ENCODE peak calls at places on chromosomes 1 and 21, in seven cellular contexts. M, K, V, Y, D, E and J are unnamed samples.

GRCh38 chr1:244460195-244460594 is 878 bp upstream of the CATSPERE start:
- DNase-seq in D (no peak), Y (peak), V (peak), K (no peak), M (no peak), E (no peak), J (no peak)

GRCh38 chr1:230267338-230268065 is 158.6 kb downstream of the PGBD5 start:
- DNase-seq in D (no peak), E (no peak), Y (no peak), M (no peak), V (no peak), K (no peak), J (no peak)

GRCh38 chr21:37220433-37220980 is 46.6 kb downstream of the VPS26C start:
- DNase-seq in K (no peak), D (no peak), V (no peak), Y (no peak), M (peak), E (peak), J (no peak)

GRCh38 chr21:26124896-26125295 is 45.7 kb downstream of the APP start:
- DNase-seq in M (no peak), K (no peak), Y (no peak), V (no peak), D (no peak), E (no peak), J (no peak)

GRCh38 chr21:35281946-35282345 is 232.8 kb upstream of the RUNX1 start:
- DNase-seq in Y (no peak), M (no peak), D (no peak), K (no peak), E (no peak), V (no peak), J (no peak)

GRCh38 chr1:229714964-229715603 is 89.0 kb downstream of the URB2 start:
- DNase-seq in E (no peak), K (peak), M (peak), V (peak), Y (peak), D (no peak), J (no peak)

GRCh38 chr1:29283804-29284195 is 47.5 kb downstream of the PTPRU start:
- DNase-seq in D (no peak), E (no peak), K (no peak), Y (no peak), M (no peak), V (no peak), J (no peak)

GRCh38 chr1:12810691-12811408 is 19.7 kb downstream of the PRAMEF1 start:
- DNase-seq in Y (no peak), D (no peak), M (no peak), E (no peak), V (no peak), K (no peak), J (no peak)

GRCh38 chr1:204623365-204623893 is 62.1 kb downstream of the LRRN2 start:
- DNase-seq in D (no peak), E (no peak), M (peak), V (no peak), K (no peak), Y (no peak), J (no peak)

GRCh38 chr1:118485757-118486156 is 300.7 kb upstream of the SPAG17 start:
- DNase-seq in E (no peak), Y (no peak), V (no peak), M (no peak), D (no peak), K (no peak), J (no peak)

GRCh38 chr1:219498666-219499065 is 114.2 kb downstream of the ZC3H11B start:
- DNase-seq in K (no peak), V (no peak), Y (no peak), D (no peak), M (peak), E (no peak), J (no peak)

GRCh38 chr1:241579434-241579833 is 47.3 kb downstream of the KMO start:
- DNase-seq in V (no peak), M (no peak), D (no peak), K (no peak), E (no peak), Y (no peak), J (no peak)

GRCh38 chr1:243991650-243992049 is 59.4 kb upstream of the ZBTB18 start:
- DNase-seq in E (no peak), D (no peak), K (no peak), Y (no peak), V (no peak), M (no peak), J (no peak)

GRCh38 chr1:155827450-155827849 is 29.6 kb downstream of the GON4L start:
- DNase-seq in K (no peak), V (no peak), Y (no peak), E (no peak), M (no peak), D (no peak), J (no peak)

GRCh38 chr21:27104749-27105439 is 138.0 kb upstream of the ADAMTS5 start:
- DNase-seq in E (no peak), K (no peak), D (no peak), M (peak), V (no peak), Y (no peak), J (no peak)

GRCh38 chr1:22051607-22052114 is 848 bp upstream of the CDC42 start:
- DNase-seq in K (no peak), E (no peak), M (no peak), V (no peak), D (no peak), Y (no peak), J (no peak)

GRCh38 chr1:231493421-231494185 is 34.9 kb upstream of the TSNAX start:
- DNase-seq in K (no peak), D (no peak), Y (no peak), V (no peak), E (no peak), M (peak), J (no peak)